ENCODE peak calls at places on chromosomes 11 and 22, in five cellular contexts. T is astrocyte of the spinal cord, K is fibroblast of lung, O is transverse colon, L is PC-3. I is an unnamed sample.

GRCh38 chr11:86186420-86186819 is 58.1 kb upstream of the EED start:
- DNase-seq in T (no peak), K (no peak), O (no peak), L (no peak), I (no peak)

GRCh38 chr11:12200359-12201015 is 90.1 kb downstream of the MICAL2 start:
- DNase-seq in T (peak), K (peak), O (peak), L (no peak), I (peak)

GRCh38 chr11:45473491-45473890 is 187.3 kb upstream of the SYT13 start:
- DNase-seq in T (no peak), K (no peak), O (no peak), L (no peak), I (no peak)

GRCh38 chr11:14644396-14645246 is 1.0 kb downstream of the PDE3B start:
- DNase-seq in T (peak), K (peak), O (peak), L (no peak), I (peak)

GRCh38 chr11:2301631-2302272 is at the start of the genes C11orf21 and TSPAN32:
- DNase-seq in T (peak), K (peak), O (peak), L (peak), I (no peak)

GRCh38 chr11:839875-840617 is 2.3 kb downstream of the POLR2L start:
- DNase-seq in T (no peak), K (no peak), O (no peak), L (peak), I (peak)

GRCh38 chr11:46918087-46918751 is at the start of gene LRP4:
- DNase-seq in T (no peak), K (peak), O (peak), L (no peak), I (peak)

GRCh38 chr11:59053387-59053786 is 32.7 kb upstream of the GLYATL1B start:
- DNase-seq in T (peak), K (peak), O (peak), L (peak), I (peak)

GRCh38 chr11:129734654-129735053 is 81.0 kb upstream of the TMEM45B start:
- DNase-seq in T (no peak), K (no peak), O (no peak), L (no peak), I (no peak)

GRCh38 chr11:76642341-76642740 is 28.2 kb downstream of the LRRC32 start:
- DNase-seq in T (no peak), K (no peak), O (no peak), L (no peak), I (no peak)

GRCh38 chr22:17106785-17107546 is 14.2 kb downstream of the TMEM121B start:
- DNase-seq in T (no peak), K (no peak), O (no peak), L (no peak), I (no peak)

GRCh38 chr22:24894220-24894975 is 52.1 kb downstream of the LHFPL7 start:
- DNase-seq in T (peak), K (peak), O (peak), L (peak), I (peak)

GRCh38 chr11:94546886-94547285 is 3.2 kb downstream of the FUT4 start:
- DNase-seq in T (no peak), K (no peak), O (peak), L (peak), I (peak)

GRCh38 chr22:46287873-46288751 is 8.6 kb upstream of the GTSE1 start:
- DNase-seq in T (no peak), K (no peak), O (peak), L (no peak), I (no peak)

GRCh38 chr22:46373166-46373565 is 37.7 kb downstream of the TRMU start:
- DNase-seq in T (no peak), K (no peak), O (peak), L (no peak), I (no peak)

GRCh38 chr22:28025866-28026575 is 107.0 kb upstream of the PITPNB start:
- DNase-seq in T (no peak), K (no peak), O (no peak), L (no peak), I (no peak)

GRCh38 chr11:10606536-10607208 is 38.2 kb upstream of the LYVE1 start:
- DNase-seq in T (peak), K (peak), O (no peak), L (peak), I (peak)

GRCh38 chr11:75035911-75036536 is 47.3 kb downstream of the NEU3 start:
- DNase-seq in T (no peak), K (no peak), O (peak), L (peak), I (peak)

DNA sequence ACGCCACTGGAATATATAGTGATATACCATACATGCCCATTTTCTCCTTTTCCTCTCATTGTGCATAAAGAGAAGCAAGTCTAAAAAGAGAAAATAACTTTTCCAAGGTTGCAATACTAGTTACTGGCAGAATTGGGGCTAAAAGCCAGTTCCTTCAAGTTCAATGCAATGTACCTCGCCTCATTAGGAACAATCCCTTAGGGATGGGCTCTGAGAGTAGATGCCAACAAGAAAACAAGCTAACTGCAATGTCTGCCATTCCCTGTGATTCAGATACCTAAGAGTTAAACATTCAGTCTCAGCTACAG is 114.3 kb downstream of the RBFOX2 start:
- DNase-seq in T (no peak), K (no peak), O (no peak), L (no peak), I (no peak)
- H3K4me3 ChIP-seq in T (peak), K (no peak), O (peak), L (peak), I (no peak)

GRCh38 chr11:119479685-119480275 is 56.8 kb upstream of the THY1 start:
- DNase-seq in T (peak), K (peak), O (no peak), L (peak), I (peak)
- TF ChIP-seq CTCF in T (peak), K (peak), O (no peak), L (peak), I (peak)

GRCh38 chr22:31951201-31952093 is 7.1 kb downstream of the YWHAH start:
- DNase-seq in T (no peak), K (no peak), O (no peak), L (peak), I (no peak)

GRCh38 chr22:31952459-31952858 is 8.1 kb downstream of the YWHAH start:
- DNase-seq in T (peak), K (peak), O (no peak), L (peak), I (peak)

GRCh38 chr22:31950226-31950625 is 5.9 kb downstream of the YWHAH start:
- DNase-seq in T (no peak), K (no peak), O (no peak), L (no peak), I (no peak)

GRCh38 chr22:31953251-31953650 is 8.9 kb downstream of the YWHAH start:
- DNase-seq in T (no peak), K (no peak), O (no peak), L (no peak), I (no peak)

GRCh38 chr22:31952094-31952401 is 7.7 kb downstream of the YWHAH start:
- DNase-seq in T (peak), K (peak), O (no peak), L (no peak), I (peak)
- H3K4me3 ChIP-seq in T (no peak), K (no peak), O (no peak), L (no peak), I (no peak)

DNA sequence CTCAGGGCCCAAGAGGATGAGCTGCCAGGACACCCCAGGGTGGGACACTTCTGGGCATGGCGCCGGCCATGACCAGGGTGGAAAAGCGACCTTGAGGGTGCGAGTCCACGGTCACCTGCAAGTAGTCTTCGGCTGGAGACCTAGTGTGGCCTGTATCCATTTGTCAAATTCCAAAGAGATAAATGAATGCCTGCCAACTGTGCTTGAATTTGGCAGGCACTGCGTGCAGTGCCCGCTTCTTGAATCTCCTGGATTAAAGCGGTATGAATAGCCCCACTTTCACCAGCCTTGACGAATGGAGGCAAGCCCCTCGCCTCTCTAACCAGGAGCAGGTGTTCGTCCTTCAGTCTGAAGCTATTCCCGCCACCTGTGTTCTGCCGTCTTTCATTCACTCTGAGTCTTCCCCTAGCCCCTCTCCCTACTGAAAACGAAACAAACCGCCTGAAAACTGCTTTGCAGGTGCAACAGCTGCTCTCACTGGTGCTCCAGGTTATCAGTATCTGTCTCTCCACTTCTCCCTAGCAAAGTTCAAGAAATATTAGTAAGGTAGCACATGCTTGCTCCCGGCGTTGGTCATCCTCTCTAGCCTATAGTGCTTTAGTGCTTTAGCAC is 11.2 kb downstream of the NLRP14 start:
- DNase-seq in T (no peak), K (no peak), O (peak), L (no peak), I (no peak)
- TF ChIP-seq CTCF in T (no peak), K (no peak), O (no peak), L (no peak), I (no peak)

DNA sequence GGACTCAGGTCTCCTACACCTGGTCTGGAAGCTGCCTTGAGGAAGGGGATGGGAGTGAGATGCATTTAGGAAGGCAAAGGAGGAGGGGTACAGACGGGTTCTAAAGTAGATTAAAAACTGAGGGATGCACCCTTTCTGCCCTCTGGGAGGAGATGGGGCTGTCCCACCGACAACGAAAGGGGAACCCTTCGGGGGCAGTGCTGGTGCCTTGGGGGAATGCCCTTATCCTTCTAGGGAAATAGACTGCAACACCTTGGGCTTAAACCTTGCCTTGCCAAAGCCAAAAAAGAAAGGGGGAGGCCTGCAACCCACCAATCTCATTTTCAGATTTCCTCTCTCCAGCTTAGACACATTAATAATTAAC is 89.8 kb downstream of the PLEKHA7 start:
- DNase-seq in T (no peak), K (no peak), O (no peak), L (no peak), I (no peak)
- H3K4me3 ChIP-seq in T (no peak), K (no peak), O (peak), L (peak), I (peak)

GRCh38 chr22:21623402-21623970 is 6.3 kb downstream of the YDJC start:
- DNase-seq in T (no peak), K (no peak), O (no peak), L (no peak), I (no peak)
- TF ChIP-seq CTCF in T (no peak), K (no peak), O (no peak), L (no peak), I (no peak)

GRCh38 chr11:134277176-134278001 is 1.2 kb downstream of the GLB1L3 start:
- DNase-seq in T (no peak), K (no peak), O (no peak), L (no peak), I (peak)
- H3K4me3 ChIP-seq in T (no peak), K (no peak), O (peak), L (no peak), I (peak)

GRCh38 chr22:22099833-22100812 is 117.5 kb upstream of the TOP3B start:
- DNase-seq in T (no peak), K (no peak), O (no peak), L (peak), I (peak)
- TF ChIP-seq CTCF in T (peak), K (peak), O (no peak), L (peak), I (peak)

DNA sequence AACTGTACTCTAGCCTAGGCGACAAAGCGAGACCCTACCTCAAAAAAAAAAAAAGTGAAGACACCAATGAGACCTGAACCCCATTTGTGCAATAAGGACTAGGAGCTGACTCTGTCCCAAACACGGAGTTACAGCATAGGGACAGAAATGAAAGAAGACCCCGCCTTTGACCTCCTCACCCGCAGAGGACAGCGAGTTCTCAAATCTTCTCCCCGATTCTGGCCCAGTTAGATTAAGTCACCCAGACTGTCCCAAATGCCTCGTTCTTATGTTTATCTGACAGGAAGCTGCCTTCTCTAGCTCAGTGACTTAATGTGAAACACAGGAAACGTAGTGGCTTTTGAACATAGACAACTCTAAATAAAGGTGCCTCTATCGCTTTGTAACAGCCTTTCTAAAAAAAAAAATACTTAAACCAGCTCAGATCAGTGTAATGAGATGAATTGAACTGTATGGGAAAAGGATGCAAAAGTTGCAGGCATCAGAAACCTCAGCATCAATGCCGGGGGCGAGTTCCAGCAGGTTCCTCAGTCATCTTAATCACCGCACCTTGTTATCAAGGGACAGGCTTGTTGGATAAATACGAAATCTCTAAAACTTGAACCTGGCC is 10.6 kb downstream of the MYH9 start:
- DNase-seq in T (no peak), K (no peak), O (no peak), L (no peak), I (no peak)
- H3K4me3 ChIP-seq in T (no peak), K (no peak), O (peak), L (no peak), I (no peak)

GRCh38 chr22:48520207-48520606 is 1307.5 kb downstream of the BRD1 start:
- DNase-seq in T (no peak), K (no peak), O (no peak), L (no peak), I (no peak)

GRCh38 chr22:48523761-48524160 is 1303.9 kb downstream of the BRD1 start:
- DNase-seq in T (no peak), K (no peak), O (no peak), L (no peak), I (no peak)

GRCh38 chr22:48522271-48522670 is 1305.4 kb downstream of the BRD1 start:
- DNase-seq in T (no peak), K (no peak), O (no peak), L (no peak), I (no peak)

GRCh38 chr22:48523091-48523490 is 1304.6 kb downstream of the BRD1 start:
- DNase-seq in T (no peak), K (peak), O (no peak), L (no peak), I (no peak)

GRCh38 chr22:48520888-48521600 is 1306.6 kb downstream of the BRD1 start:
- DNase-seq in T (no peak), K (peak), O (no peak), L (no peak), I (no peak)
- TF ChIP-seq CTCF in T (no peak), K (no peak), O (no peak), L (no peak), I (no peak)

I was measured in epithelial cell of esophagus.